ENCODE peak calls at places on chromosomes 7 and 10, in six cellular contexts. P is OCI-LY7, R is HFF-Myc, G is GM20000, F is AG08395, V is DMS53. H is an unnamed sample.

GRCh38 chr10:128180843-128181242 is 54.6 kb upstream of the MKI67 start:
- DNase-seq in P (no peak), R (no peak), G (no peak), F (no peak), V (no peak), H (no peak)

GRCh38 chr7:5477723-5478531 is 54.3 kb upstream of the TNRC18 start:
- DNase-seq in P (no peak), R (no peak), G (peak), F (peak), V (no peak), H (no peak)

GRCh38 chr7:103373866-103374643 is 26.6 kb downstream of the PSMC2 start:
- DNase-seq in P (no peak), R (no peak), G (no peak), F (no peak), V (no peak), H (no peak)

GRCh38 chr7:20998309-20998708 is 211.6 kb upstream of the SP8 start:
- DNase-seq in P (no peak), R (no peak), G (no peak), F (no peak), V (peak), H (no peak)

GRCh38 chr7:16034353-16034752 is 347.9 kb upstream of the MEOX2 start:
- DNase-seq in P (no peak), R (peak), G (no peak), F (peak), V (no peak), H (peak)

GRCh38 chr10:25017247-25017590 is 807 bp downstream of the THNSL1 start:
- DNase-seq in P (no peak), R (no peak), G (peak), F (peak), V (peak), H (no peak)

GRCh38 chr10:119197921-119198320 is 9.4 kb upstream of the GRK5 start:
- DNase-seq in P (no peak), R (peak), G (no peak), F (peak), V (no peak), H (no peak)

GRCh38 chr10:101570764-101571572 is 17.1 kb downstream of the POLL start:
- DNase-seq in P (no peak), R (no peak), G (no peak), F (peak), V (peak), H (no peak)

H was measured in H4.